ENCODE peak calls at places on chromosome 22, in ten cellular contexts. B, R, T, U, I, D, X, V, L and Q are unnamed samples.

GRCh38 chr22:21044931-21045584 is 688 bp upstream of the LRRC74B start:
- DNase-seq in U (peak; percentile 57), X (peak; percentile 46), B (peak; percentile 69), L (no peak), T (no peak), I (no peak), V (peak; percentile 66), R (no peak), D (no peak), Q (no peak)

GRCh38 chr22:24071686-24072085 is 60.6 kb downstream of the CABIN1 start:
- DNase-seq in V (no peak), D (no peak), T (no peak), R (no peak), B (no peak), X (no peak), I (no peak), U (no peak), L (no peak), Q (no peak)

GRCh38 chr22:38873469-38874411 is 1.7 kb upstream of the CBX6 start:
- DNase-seq in V (no peak), R (no peak), T (no peak), B (no peak), I (peak; percentile 56), L (no peak), D (peak; percentile 71), U (no peak), X (no peak), Q (no peak)

GRCh38 chr22:49551897-49552659 is 275.6 kb downstream of the BRD1 start:
- DNase-seq in D (no peak), I (no peak), B (peak; percentile 33), V (no peak), U (no peak), X (no peak), L (no peak), T (no peak), R (no peak), Q (no peak)

GRCh38 chr22:36423461-36424404 is 36.0 kb upstream of the MYH9 start:
- DNase-seq in L (no peak), B (no peak), X (no peak), R (no peak), I (no peak), U (peak; percentile 78), V (no peak), D (no peak), T (no peak), Q (peak; percentile 86)

GRCh38 chr22:16966251-16966650 is 41.8 kb downstream of the GAB4 start:
- DNase-seq in X (no peak), L (no peak), T (peak; percentile 43), U (no peak), D (no peak), R (no peak), V (no peak), I (no peak), B (no peak), Q (no peak)

GRCh38 chr22:38569181-38569971 is 607 bp downstream of the DMC1 start:
- DNase-seq in D (peak; percentile 11), B (peak; percentile 72), L (peak; percentile 16), V (no peak), I (no peak), X (no peak), U (no peak), T (no peak), R (no peak), Q (no peak)

GRCh38 chr22:38631724-38632123 is 24.5 kb downstream of the FAM227A start:
- DNase-seq in B (no peak), V (no peak), U (no peak), D (no peak), T (no peak), X (no peak), L (no peak), I (no peak), R (no peak), Q (peak; percentile 74)

GRCh38 chr22:46068908-46069481 is 81.3 kb upstream of the PPARA start:
- DNase-seq in B (peak; percentile 65), I (no peak), R (peak; percentile 5), D (no peak), T (peak; percentile 52), L (no peak), X (peak; percentile 52), U (peak; percentile 63), V (peak; percentile 71), Q (peak; percentile 42)

DNA sequence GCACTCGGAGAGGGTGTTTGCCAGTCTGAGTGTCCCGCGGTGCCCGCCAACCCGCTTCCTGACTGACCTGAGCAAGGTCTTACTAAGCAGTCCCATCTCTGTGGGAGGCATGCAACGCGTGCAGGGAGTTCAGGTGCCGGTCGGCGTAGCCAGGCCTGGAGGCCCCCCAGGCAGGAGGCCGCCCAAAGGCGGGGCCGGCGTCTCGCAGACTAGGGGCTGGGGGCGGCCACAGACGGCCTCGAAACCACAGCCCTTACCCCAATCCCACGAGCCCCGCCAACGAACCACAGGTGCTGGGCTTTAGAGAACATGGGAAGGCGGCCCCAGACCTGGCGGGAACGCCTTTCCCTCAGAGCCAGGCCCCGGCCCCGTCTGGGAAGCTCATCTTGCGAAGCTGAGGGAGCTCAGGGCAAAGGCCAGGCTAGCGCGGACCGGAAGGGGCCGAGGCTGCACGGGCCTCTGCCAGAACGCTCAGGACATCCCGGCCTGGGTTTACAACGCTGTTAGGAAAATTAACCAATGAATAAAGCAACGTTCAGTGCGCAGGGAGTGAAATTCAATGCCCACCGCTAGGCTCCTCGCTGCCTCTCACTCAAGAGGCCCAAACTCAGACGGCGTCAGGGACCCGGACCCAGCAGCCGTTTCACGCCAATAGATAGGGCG is 2.1 kb upstream of the MTFP1 start:
- DNase-seq in D (no peak), I (no peak), X (peak; percentile 78), V (no peak), R (peak; percentile 29), U (no peak), T (no peak), L (peak; percentile 31), B (peak; percentile 93), Q (no peak)
- TF ChIP-seq CTCF in D (no peak), I (no peak), X (no peak), V (peak; percentile 25), R (peak; percentile 6), U (no peak), T (peak; percentile 35), L (no peak), B (peak; percentile 1), Q (no peak)

GRCh38 chr22:41831828-41832552 is 915 bp upstream of the SREBF2 start:
- DNase-seq in B (no peak), T (no peak), V (peak; percentile 36), L (no peak), X (no peak), D (no peak), I (no peak), R (no peak), U (no peak), Q (no peak)

GRCh38 chr22:41834005-41834975 is 1.4 kb downstream of the SREBF2 start:
- DNase-seq in R (no peak), D (no peak), X (no peak), I (no peak), T (no peak), V (no peak), B (no peak), L (no peak), U (no peak), Q (peak; percentile 25)

GRCh38 chr22:41831383-41831782 is 1.5 kb upstream of the SREBF2 start:
- DNase-seq in T (peak; percentile 25), D (peak; percentile 36), X (no peak), L (no peak), U (peak; percentile 21), R (no peak), V (peak; percentile 50), I (no peak), B (no peak), Q (peak; percentile 64)

GRCh38 chr22:41833369-41834004 is 582 bp downstream of the SREBF2 start:
- DNase-seq in X (peak; percentile 69), T (peak; percentile 92), I (peak; percentile 65), V (peak; percentile 22), R (no peak), D (peak; percentile 58), B (peak; percentile 86), L (peak; percentile 35), U (peak; percentile 20), Q (peak; percentile 68)

GRCh38 chr22:41832553-41833368 is at the start of gene SREBF2:
- DNase-seq in U (peak; percentile 100), X (peak; percentile 100), D (peak; percentile 98), T (peak; percentile 100), V (peak; percentile 99), R (peak; percentile 99), B (peak; percentile 100), L (peak; percentile 99), I (peak; percentile 100), Q (peak; percentile 99)
- TF ChIP-seq CTCF in U (no peak), X (peak; percentile 17), D (no peak), T (no peak), V (no peak), R (no peak), B (no peak), L (no peak), I (no peak), Q (no peak)

GRCh38 chr22:42794551-42795510 is 62.2 kb downstream of the ARFGAP3 start:
- DNase-seq in V (no peak), B (no peak), R (no peak), U (no peak), L (no peak), I (no peak), T (no peak), D (no peak), X (no peak), Q (no peak)
- TF ChIP-seq CTCF in V (no peak), B (no peak), R (no peak), U (no peak), L (no peak), I (peak; percentile 38), T (peak; percentile 40), D (no peak), X (peak; percentile 14), Q (no peak)

GRCh38 chr22:48367731-48368130 is 1459.9 kb downstream of the BRD1 start:
- DNase-seq in D (no peak), V (no peak), I (no peak), L (no peak), X (no peak), U (no peak), T (no peak), R (no peak), B (no peak), Q (no peak)

GRCh38 chr22:48368975-48369525 is 1458.6 kb downstream of the BRD1 start:
- DNase-seq in X (no peak), V (no peak), U (no peak), D (no peak), L (no peak), R (no peak), I (no peak), T (no peak), B (no peak), Q (no peak)

GRCh38 chr22:48365386-48365785 is 1462.3 kb downstream of the BRD1 start:
- DNase-seq in B (no peak), L (no peak), I (no peak), R (no peak), V (no peak), T (no peak), X (no peak), D (no peak), U (no peak), Q (no peak)

GRCh38 chr22:48366056-48366455 is 1461.6 kb downstream of the BRD1 start:
- DNase-seq in L (no peak), D (no peak), V (no peak), X (no peak), U (no peak), I (no peak), B (no peak), R (no peak), T (no peak), Q (no peak)

DNA sequence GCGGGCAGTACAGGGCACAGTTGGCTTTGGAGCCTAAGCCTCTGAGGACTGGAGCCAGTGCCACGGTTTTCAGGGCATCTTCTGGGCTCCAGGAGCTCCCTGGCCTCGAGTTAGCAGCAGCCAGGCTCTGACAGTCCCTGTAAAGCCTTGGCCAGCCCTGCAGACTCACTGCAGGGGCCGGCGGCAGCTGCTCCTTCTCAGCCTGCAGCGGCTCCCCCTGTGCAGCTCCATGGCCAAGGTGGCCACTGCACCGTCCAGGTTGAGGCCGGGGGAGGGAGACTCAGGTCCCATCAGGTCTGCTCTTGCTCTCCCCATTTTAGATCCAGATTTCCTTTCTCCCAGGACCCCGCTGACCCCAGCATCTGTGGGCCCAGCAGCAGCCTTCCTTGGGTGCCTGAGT is 1461.1 kb downstream of the BRD1 start:
- DNase-seq in U (no peak), L (no peak), V (no peak), T (no peak), R (no peak), I (no peak), D (no peak), X (no peak), B (no peak), Q (no peak)
- TF ChIP-seq CTCF in U (no peak), L (no peak), V (no peak), T (no peak), R (no peak), I (no peak), D (no peak), X (no peak), B (no peak), Q (no peak)